ENCODE peak calls at places on chromosomes 16 and 17, in four cellular contexts. Y, J, M and W are unnamed samples.

GRCh38 chr17:32523017-32523680 is 36.4 kb downstream of the CDK5R1 start:
- DNase-seq in M (no peak), Y (no peak), J (no peak), W (no peak)

GRCh38 chr17:42310281-42311156 is 22.2 kb downstream of the STAT5A start:
- DNase-seq in M (no peak), J (no peak), Y (no peak), W (no peak)

GRCh38 chr16:12906271-12906670 is 4.9 kb downstream of the SHISA9 start:
- DNase-seq in J (no peak), Y (no peak), M (no peak), W (no peak)

GRCh38 chr16:3960049-3960809 is 79.7 kb upstream of the CREBBP start:
- DNase-seq in J (no peak), Y (no peak), M (no peak), W (no peak)

GRCh38 chr17:46139365-46140210 is 53.6 kb downstream of the KANSL1 start:
- DNase-seq in J (no peak), M (no peak), Y (no peak), W (no peak)

GRCh38 chr17:83144421-83145357 is 65.3 kb downstream of the METRNL start:
- DNase-seq in M (peak), Y (no peak), J (peak), W (no peak)

GRCh38 chr17:41580651-41581365 is 5.9 kb downstream of the KRT14 start:
- DNase-seq in Y (no peak), M (no peak), J (no peak), W (peak)

GRCh38 chr17:45143767-45144198 is 4.5 kb upstream of the HEXIM1 start:
- DNase-seq in Y (peak), J (peak), M (peak), W (no peak)

GRCh38 chr16:13110124-13110796 is 208.9 kb downstream of the SHISA9 start:
- DNase-seq in Y (no peak), J (no peak), M (no peak), W (peak)

GRCh38 chr17:47279062-47279801 is 25.6 kb downstream of the ITGB3 start:
- DNase-seq in J (peak), M (peak), Y (peak), W (peak)
- H3K4me3 ChIP-seq in J (no peak), M (no peak), Y (no peak), W (no peak)

GRCh38 chr17:66915204-66915611 is 49.3 kb upstream of the CACNG4 start:
- DNase-seq in J (no peak), M (no peak), Y (peak), W (peak)
- TF ChIP-seq CTCF in J (no peak), M (no peak), Y (peak), W (peak)

GRCh38 chr17:4900231-4901107 is 1.1 kb downstream of the C17orf107 start:
- DNase-seq in J (no peak), Y (peak), M (no peak), W (no peak)
- H3K4me3 ChIP-seq in J (peak), Y (peak), M (no peak), W (peak)

GRCh38 chr16:894136-894535 is 76.6 kb downstream of the LMF1 start:
- DNase-seq in Y (no peak), M (no peak), J (no peak), W (no peak)

GRCh38 chr16:894841-895240 is 75.9 kb downstream of the LMF1 start:
- DNase-seq in M (no peak), Y (no peak), J (no peak), W (no peak)

GRCh38 chr16:892536-893255 is 78.1 kb downstream of the LMF1 start:
- DNase-seq in M (no peak), J (no peak), Y (no peak), W (no peak)

GRCh38 chr16:892006-892405 is 78.8 kb downstream of the LMF1 start:
- DNase-seq in Y (no peak), J (no peak), M (no peak), W (no peak)

DNA sequence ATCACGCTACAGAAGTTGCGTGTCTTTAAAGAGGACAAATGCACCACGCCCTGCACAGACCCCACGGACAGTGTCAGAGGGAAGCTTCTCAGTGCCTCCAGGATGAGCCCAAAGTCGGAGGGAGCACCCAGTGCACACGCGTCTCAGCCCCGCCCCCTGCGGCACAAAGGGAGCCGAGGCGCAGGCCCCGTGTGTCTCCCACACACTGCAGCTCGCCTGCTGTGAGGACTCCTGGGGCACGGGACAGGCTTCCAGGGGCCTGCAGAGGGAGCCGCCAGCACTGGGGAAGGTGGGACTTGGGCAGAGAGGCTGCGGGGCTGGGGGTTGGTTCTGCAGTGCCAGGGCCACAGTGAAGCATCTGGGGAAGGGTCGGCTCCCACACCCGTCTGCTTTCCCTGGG is 77.4 kb downstream of the LMF1 start:
- DNase-seq in Y (no peak), J (no peak), M (no peak), W (no peak)
- TF ChIP-seq CTCF in Y (no peak), J (no peak), M (no peak), W (no peak)

GRCh38 chr16:67280090-67281015 is 1.0 kb downstream of the PLEKHG4 start:
- DNase-seq in M (no peak), Y (no peak), J (no peak), W (no peak)
- H3K4me3 ChIP-seq in M (no peak), Y (no peak), J (no peak), W (no peak)

GRCh38 chr16:71648162-71648561 is 22.2 kb downstream of the MARVELD3 start:
- DNase-seq in M (no peak), J (no peak), Y (no peak), W (no peak)

GRCh38 chr16:71647391-71647790 is 21.4 kb downstream of the MARVELD3 start:
- DNase-seq in Y (no peak), M (no peak), J (no peak), W (no peak)

GRCh38 chr16:71648921-71649320 is 22.9 kb downstream of the MARVELD3 start:
- DNase-seq in M (no peak), J (no peak), Y (no peak), W (peak)

GRCh38 chr16:71645450-71645849 is 19.5 kb downstream of the MARVELD3 start:
- DNase-seq in M (peak), J (no peak), Y (no peak), W (peak)
- TF ChIP-seq CTCF in M (no peak), J (peak), Y (peak), W (peak)

DNA sequence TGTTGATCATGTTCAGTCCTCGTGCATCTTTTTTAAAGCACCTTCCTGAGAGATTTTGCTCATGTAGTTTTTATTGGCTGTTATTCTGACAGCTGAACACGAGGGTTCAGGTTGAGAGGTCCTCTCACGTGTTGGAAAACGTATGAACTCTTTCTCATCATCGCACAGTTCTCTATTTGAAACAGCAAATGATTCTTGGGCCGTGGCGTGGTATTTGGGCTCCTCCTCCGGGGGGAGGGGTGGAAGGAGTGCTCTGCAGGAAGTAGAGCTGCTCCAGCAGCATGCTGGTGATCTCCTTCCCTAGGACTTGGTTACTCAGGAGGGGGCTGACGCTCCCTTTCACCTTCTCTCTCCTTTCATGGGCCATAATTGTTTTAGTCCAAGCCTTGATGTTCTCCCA is 70.4 kb downstream of the KSR1 start:
- DNase-seq in Y (peak), M (peak), J (peak), W (no peak)
- H3K4me3 ChIP-seq in Y (no peak), M (no peak), J (no peak), W (no peak)

GRCh38 chr17:77145635-77146632 is 5.2 kb downstream of the SEC14L1 start:
- DNase-seq in J (peak), M (peak), Y (peak), W (no peak)
- TF ChIP-seq CTCF in J (no peak), M (peak), Y (peak), W (peak)